ENCODE peak calls at places on chromosomes 7 and 10, in five cellular contexts. K, W, R, E and F are unnamed samples.

GRCh38 chr10:102118867-102119266 is 1.3 kb downstream of the LDB1 start:
- DNase-seq in K (no peak), W (no peak), R (no peak), E (peak), F (no peak)

GRCh38 chr7:24827027-24827426 is 69.8 kb upstream of the GSDME start:
- DNase-seq in K (no peak), W (no peak), R (no peak), E (no peak), F (no peak)

GRCh38 chr7:69787736-69788431 is 189.6 kb downstream of the AUTS2 start:
- DNase-seq in K (no peak), W (no peak), R (no peak), E (no peak), F (no peak)

GRCh38 chr7:122166708-122167107 is 22.7 kb upstream of the AASS start:
- DNase-seq in K (no peak), W (no peak), R (peak), E (peak), F (no peak)

GRCh38 chr10:125521721-125522680 is 161.0 kb downstream of the TEX36 start:
- DNase-seq in K (no peak), W (no peak), R (no peak), E (no peak), F (no peak)

GRCh38 chr7:7732566-7733290 is 14.3 kb upstream of the RPA3 start:
- DNase-seq in K (no peak), W (no peak), R (no peak), E (peak), F (no peak)

GRCh38 chr7:33667261-33667660 is 238.1 kb upstream of the BMPER start:
- DNase-seq in K (no peak), W (no peak), R (peak), E (peak), F (no peak)

GRCh38 chr10:88395677-88396076 is 187.4 kb downstream of the RNLS start:
- DNase-seq in K (no peak), W (no peak), R (peak), E (peak), F (no peak)

GRCh38 chr10:98589007-98589406 is 142.3 kb upstream of the HPS1 start:
- DNase-seq in K (no peak), W (no peak), R (no peak), E (peak), F (no peak)

GRCh38 chr7:106926892-106927291 is 61.8 kb downstream of the PIK3CG start:
- DNase-seq in K (no peak), W (no peak), R (no peak), E (no peak), F (no peak)

GRCh38 chr7:148941598-148942280 is 57.6 kb upstream of the EZH2 start:
- DNase-seq in K (peak), W (peak), R (peak), E (peak), F (peak)

GRCh38 chr7:94368371-94368791 is 26.3 kb upstream of the COL1A2 start:
- DNase-seq in K (no peak), W (no peak), R (peak), E (peak), F (no peak)

GRCh38 chr7:108686494-108686893 is 116.8 kb downstream of the DNAJB9 start:
- DNase-seq in K (no peak), W (no peak), R (no peak), E (no peak), F (no peak)

GRCh38 chr7:1403844-1404404 is 55.3 kb downstream of the MICALL2 start:
- DNase-seq in K (no peak), W (no peak), R (peak), E (peak), F (no peak)

GRCh38 chr7:25669954-25670841 is 441.9 kb upstream of the NPVF start:
- DNase-seq in K (no peak), W (no peak), R (no peak), E (peak), F (no peak)

GRCh38 chr7:123498651-123499050 is 35.7 kb downstream of the IQUB start:
- DNase-seq in K (no peak), W (no peak), R (no peak), E (no peak), F (no peak)

GRCh38 chr7:128322040-128322643 is 21.6 kb downstream of the RBM28 start:
- DNase-seq in K (no peak), W (no peak), R (peak), E (peak), F (peak)

GRCh38 chr10:86047588-86047987 is 319.0 kb downstream of the GRID1 start:
- DNase-seq in K (no peak), W (no peak), R (no peak), E (no peak), F (no peak)

GRCh38 chr10:59885430-59886134 is 20.8 kb downstream of the CCDC6 start:
- DNase-seq in K (no peak), W (no peak), R (no peak), E (no peak), F (no peak)

GRCh38 chr7:135320277-135320676 is 86.6 kb downstream of the STRA8 start:
- DNase-seq in K (peak), W (no peak), R (peak), E (peak), F (peak)